ENCODE peak calls at places on chromosomes 5 and 9, in eight cellular contexts. H is tibial nerve, I is right atrium auricular region, Y is sigmoid colon, L is brain microvascular endothelial cell, F is upper lobe of left lung, W is A549, A is hepatocyte. V is an unnamed sample.

GRCh38 chr9:33265211-33265885 is 499 bp downstream of the CHMP5 start:
- DNase-seq in I (no peak), L (no peak), W (no peak), H (no peak), F (no peak), Y (peak), A (no peak), V (no peak)

GRCh38 chr9:99626424-99626823 is 195.3 kb upstream of the NR4A3 start:
- DNase-seq in I (no peak), W (no peak), L (no peak), H (no peak), Y (no peak), F (no peak), A (no peak), V (no peak)

GRCh38 chr5:50325237-50325832 is 115.8 kb downstream of the EMB start:
- DNase-seq in I (no peak), Y (no peak), H (no peak), A (peak), L (peak), F (no peak), W (no peak), V (no peak)

GRCh38 chr5:1494780-1495524 is 28.8 kb downstream of the LPCAT1 start:
- DNase-seq in F (peak), I (no peak), L (no peak), Y (no peak), H (no peak), A (no peak), W (no peak), V (no peak)

GRCh38 chr9:93665128-93665565 is 88.8 kb downstream of the PHF2 start:
- DNase-seq in F (no peak), L (no peak), Y (no peak), W (no peak), H (no peak), A (no peak), I (no peak), V (no peak)

GRCh38 chr5:31378838-31379237 is 153.1 kb downstream of the DROSHA start:
- DNase-seq in H (no peak), W (no peak), A (peak), I (no peak), L (peak), Y (no peak), F (no peak), V (no peak)

GRCh38 chr5:169083394-169084018 is 217.4 kb downstream of the SLIT3 start:
- DNase-seq in Y (no peak), A (no peak), L (no peak), H (no peak), I (no peak), F (peak), W (no peak), V (no peak)

GRCh38 chr5:116938488-116938887 is 363.9 kb upstream of the SEMA6A start:
- DNase-seq in W (no peak), Y (no peak), F (no peak), H (no peak), I (no peak), L (no peak), A (no peak), V (no peak)

GRCh38 chr5:142508027-142508426 is 177.9 kb downstream of the FGF1 start:
- DNase-seq in F (no peak), A (peak), H (no peak), W (no peak), Y (no peak), L (no peak), I (no peak), V (no peak)

GRCh38 chr5:151042453-151043093 is 22.2 kb downstream of the GPX3 start:
- DNase-seq in F (no peak), Y (no peak), H (no peak), I (no peak), A (no peak), L (no peak), W (no peak), V (no peak)

GRCh38 chr5:104498281-104498680 is 935.7 kb upstream of the NUDT12 start:
- DNase-seq in F (no peak), H (no peak), L (peak), A (peak), I (no peak), W (no peak), Y (no peak), V (no peak)

GRCh38 chr5:142175461-142176142 is 67.0 kb downstream of the NDFIP1 start:
- DNase-seq in Y (no peak), L (no peak), W (no peak), H (no peak), A (no peak), F (no peak), I (peak), V (no peak)

GRCh38 chr5:65861830-65862241 is 64.5 kb upstream of the ERBIN start:
- DNase-seq in H (no peak), I (no peak), F (no peak), A (no peak), L (peak), W (no peak), Y (no peak), V (no peak)

GRCh38 chr9:18861599-18862546 is 171.1 kb downstream of the SAXO1 start:
- DNase-seq in A (peak), F (no peak), I (peak), L (peak), Y (peak), W (no peak), H (peak), V (no peak)
- TF ChIP-seq CTCF in A (peak), F (no peak), I (no peak), L (no peak), Y (no peak), W (no peak), H (peak), V (no peak)

GRCh38 chr5:136030252-136030651 is 1.5 kb downstream of the TGFBI start:
- DNase-seq in L (no peak), Y (peak), F (no peak), I (no peak), W (no peak), H (no peak), A (no peak), V (peak)

GRCh38 chr5:136032564-136032963 is 3.8 kb downstream of the TGFBI start:
- DNase-seq in I (no peak), Y (peak), L (peak), A (peak), F (no peak), H (peak), W (no peak), V (peak)

GRCh38 chr5:136031713-136032112 is 2.9 kb downstream of the TGFBI start:
- DNase-seq in F (no peak), W (no peak), A (no peak), H (no peak), Y (peak), L (no peak), I (no peak), V (peak)

GRCh38 chr5:136028782-136029742 is at the start of gene TGFBI:
- DNase-seq in H (peak), Y (peak), I (peak), L (no peak), F (peak), A (peak), W (peak), V (peak)

GRCh38 chr5:136030956-136031611 is 2.3 kb downstream of the TGFBI start:
- DNase-seq in A (no peak), W (no peak), L (no peak), Y (peak), F (peak), I (no peak), H (no peak), V (peak)
- H3K4me3 ChIP-seq in A (no peak), W (peak), L (peak), Y (no peak), F (peak), I (no peak), H (no peak), V (peak)

GRCh38 chr5:93585054-93585751 is 2.2 kb downstream of the NR2F1 start:
- DNase-seq in H (no peak), W (no peak), A (no peak), I (no peak), L (no peak), Y (peak), F (peak), V (no peak)

GRCh38 chr5:93582677-93583524 is at the start of gene NR2F1:
- DNase-seq in A (peak), I (peak), F (no peak), L (peak), H (peak), Y (peak), W (peak), V (no peak)

GRCh38 chr5:93584531-93585053 is 1.6 kb downstream of the NR2F1 start:
- DNase-seq in Y (no peak), L (no peak), A (no peak), F (peak), W (no peak), I (no peak), H (no peak), V (no peak)

GRCh38 chr5:93583525-93583798 is 440 bp downstream of the NR2F1 start:
- DNase-seq in Y (no peak), F (no peak), W (no peak), H (no peak), A (no peak), L (no peak), I (no peak), V (no peak)

DNA sequence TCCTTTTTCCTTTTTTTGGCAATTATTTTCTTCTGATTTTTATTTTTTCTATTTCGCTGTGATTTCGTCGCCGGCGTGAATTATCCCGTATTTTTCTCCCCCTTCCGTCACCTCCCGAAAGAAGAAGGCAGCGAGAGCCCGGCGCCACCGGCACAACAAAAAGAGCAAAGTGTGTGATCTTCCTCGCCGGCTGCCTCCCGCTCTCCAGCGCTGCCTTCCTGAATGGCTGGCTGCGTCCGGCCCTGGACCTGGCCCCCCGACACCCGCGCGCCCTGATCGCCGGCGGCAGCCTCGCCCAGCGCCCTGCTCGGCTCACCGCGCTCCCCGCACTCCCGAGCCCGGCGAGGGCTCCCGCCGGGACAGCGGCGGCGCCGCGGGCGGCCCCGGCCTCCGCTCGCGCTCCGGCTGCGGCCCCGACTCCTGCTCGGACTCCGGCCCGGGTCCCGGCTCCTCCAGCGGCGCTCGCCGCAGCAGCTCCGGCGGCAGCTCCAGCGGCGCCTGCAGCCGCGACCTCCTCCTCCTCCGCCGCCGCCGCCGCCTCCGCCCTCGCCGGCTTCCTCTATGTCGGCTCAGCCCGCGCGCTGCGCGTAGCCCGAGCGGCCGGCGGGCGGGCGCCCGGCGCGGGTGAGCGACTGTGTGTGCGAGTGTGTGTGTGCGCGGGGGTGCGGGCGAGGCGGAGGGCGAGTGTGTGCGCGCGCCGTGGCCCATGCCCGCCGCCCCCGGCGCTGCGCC is 943 bp downstream of the NR2F1 start:
- DNase-seq in F (peak), H (no peak), L (no peak), Y (peak), W (no peak), A (peak), I (peak), V (no peak)
- H3K27ac ChIP-seq in F (peak), H (peak), L (peak), Y (peak), W (peak), A (peak), I (peak), V (no peak)

DNA sequence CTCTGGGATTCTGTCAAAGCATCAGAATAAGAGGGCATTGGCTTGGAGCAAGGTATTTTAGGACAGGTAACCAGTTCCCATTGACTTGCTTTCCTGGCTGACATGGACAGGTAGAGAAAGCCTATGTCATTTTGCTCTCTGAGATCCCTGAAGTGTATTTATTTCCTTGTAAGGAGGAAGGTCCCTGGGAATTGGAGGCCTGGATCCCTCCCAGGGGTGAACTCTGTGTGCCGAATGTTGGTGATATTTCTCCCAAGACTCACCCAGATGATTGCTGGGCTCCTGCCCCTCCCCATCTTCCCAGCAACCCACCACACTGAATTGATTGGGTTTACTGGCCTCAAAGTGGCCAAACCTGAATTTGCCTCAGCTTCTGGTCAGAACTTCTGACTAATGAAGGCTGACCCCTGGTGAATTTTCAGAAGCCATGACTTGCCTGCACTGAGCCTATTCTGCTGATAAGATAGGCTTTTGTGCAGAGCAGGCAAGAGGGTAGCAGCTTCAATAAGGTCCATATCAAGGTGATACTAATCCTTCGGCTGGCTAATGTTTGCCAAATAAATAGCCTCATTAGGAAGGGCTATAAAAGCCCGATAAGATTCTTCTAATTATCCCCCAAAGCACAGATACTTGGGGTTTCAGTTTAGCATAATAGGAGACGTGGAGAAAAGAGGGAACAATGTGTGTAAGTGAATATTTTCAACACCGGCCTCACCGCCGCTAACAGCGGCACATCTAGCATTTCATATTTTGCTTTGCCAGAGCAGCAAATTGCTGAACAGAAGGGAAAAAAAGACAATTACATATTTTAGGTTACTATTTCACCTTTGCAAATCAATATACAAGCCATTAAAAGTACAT is 152.9 kb upstream of the PITX1 start:
- DNase-seq in W (no peak), F (no peak), I (peak), A (peak), Y (no peak), L (no peak), H (no peak), V (no peak)
- TF ChIP-seq CTCF in W (no peak), F (no peak), I (no peak), A (peak), Y (no peak), L (peak), H (no peak), V (no peak)

DNA sequence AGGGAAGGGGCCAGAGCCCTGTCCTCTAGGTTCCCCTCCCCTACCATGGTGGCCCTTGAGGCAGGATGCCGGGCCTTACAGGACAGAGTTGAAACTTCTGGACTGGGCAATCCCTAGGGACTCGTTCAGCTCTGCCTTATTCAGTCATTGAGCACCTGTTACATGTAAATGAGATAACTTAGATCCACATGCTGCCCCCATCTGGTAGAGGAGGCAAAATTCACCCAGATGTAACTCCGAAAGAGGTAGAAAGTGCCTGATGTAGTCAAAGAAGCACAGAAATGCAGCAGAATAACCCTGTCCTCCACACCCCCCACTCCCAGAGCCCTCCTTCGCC is 1.5 kb downstream of the GGTA1 start:
- DNase-seq in F (no peak), L (peak), Y (no peak), H (no peak), A (peak), I (peak), W (peak), V (no peak)
- H3K4me3 ChIP-seq in F (peak), L (no peak), Y (peak), H (peak), A (no peak), I (peak), W (peak), V (peak)